ENCODE peak calls at places on chromosome 17, in six cellular contexts. L is GM12878, P is HepG2, M is K562, S is GM12892, A is H1. T is an unnamed sample.

GRCh38 chr17:80859004-80859941 is 132.4 kb upstream of the CHMP6 start:
- DNase-seq in L (no peak), P (no peak), M (no peak), A (peak), S (no peak), T (no peak)

GRCh38 chr17:34269969-34270368 is at the start of gene CCL7:
- DNase-seq in S (no peak), L (no peak), P (no peak), A (no peak), M (no peak), T (no peak)

GRCh38 chr17:17841620-17842025 is 4.8 kb upstream of the SREBF1 start:
- DNase-seq in S (no peak), A (no peak), P (peak), M (peak), L (no peak), T (no peak)

GRCh38 chr17:28475151-28475900 is 1.9 kb downstream of the SLC13A2 start:
- DNase-seq in L (no peak), S (no peak), P (peak), A (no peak), M (no peak), T (no peak)

GRCh38 chr17:41620583-41621434 is 3.6 kb downstream of the KRT17 start:
- DNase-seq in P (no peak), S (no peak), M (no peak), L (no peak), A (no peak), T (no peak)

GRCh38 chr17:66633322-66633965 is 201.5 kb upstream of the CACNG5 start:
- DNase-seq in S (no peak), P (no peak), M (no peak), L (no peak), A (no peak), T (no peak)

GRCh38 chr17:16407911-16408588 is 7.3 kb upstream of the TRPV2 start:
- DNase-seq in S (peak), P (peak), L (peak), A (no peak), M (peak), T (peak)

GRCh38 chr17:43789482-43789881 is 9.2 kb downstream of the CFAP97D1 start:
- DNase-seq in M (no peak), A (no peak), L (no peak), P (no peak), S (no peak), T (no peak)

GRCh38 chr17:1186214-1186820 is 6.5 kb upstream of the ABR start:
- DNase-seq in M (no peak), S (no peak), A (no peak), L (no peak), P (no peak), T (no peak)

GRCh38 chr17:81049973-81050551 is 15.1 kb downstream of the BAIAP2 start:
- DNase-seq in M (no peak), A (no peak), P (no peak), L (peak), S (no peak), T (no peak)

GRCh38 chr17:17672453-17673368 is 8.5 kb upstream of the RAI1 start:
- DNase-seq in L (no peak), A (no peak), S (no peak), P (no peak), M (no peak), T (no peak)

GRCh38 chr17:37813753-37814152 is 68.9 kb upstream of the HNF1B start:
- DNase-seq in M (no peak), P (no peak), A (no peak), S (no peak), L (no peak), T (no peak)

GRCh38 chr17:46770818-46771600 is 47.5 kb downstream of the WNT3 start:
- DNase-seq in M (peak), A (no peak), L (no peak), P (peak), S (peak), T (no peak)

GRCh38 chr17:76675648-76676047 is 32.1 kb upstream of the ST6GALNAC1 start:
- DNase-seq in P (no peak), M (no peak), L (no peak), S (no peak), A (no peak), T (no peak)

GRCh38 chr17:76676629-76677028 is 33.1 kb upstream of the ST6GALNAC1 start:
- DNase-seq in A (no peak), M (no peak), P (no peak), S (no peak), L (no peak), T (no peak)

GRCh38 chr17:76677406-76677805 is 33.4 kb downstream of the MXRA7 start:
- DNase-seq in M (no peak), A (no peak), L (no peak), P (no peak), S (no peak), T (no peak)

GRCh38 chr17:76679242-76679641 is 31.5 kb downstream of the MXRA7 start:
- DNase-seq in P (peak), L (no peak), S (no peak), A (no peak), M (no peak), T (no peak)

GRCh38 chr17:76678330-76678729 is 32.4 kb downstream of the MXRA7 start:
- DNase-seq in S (no peak), L (no peak), M (no peak), P (no peak), A (no peak), T (no peak)
- TF ChIP-seq TAF1 in S (no peak), L (no peak), M (no peak), P (no peak), A (no peak), T (no peak)

GRCh38 chr17:83152745-83153611 is 73.6 kb downstream of the METRNL start:
- DNase-seq in A (no peak), L (no peak), M (no peak), P (no peak), S (no peak), T (no peak)
- TF ChIP-seq POLR2A in A (no peak), L (no peak), M (no peak), P (no peak), S (no peak), T (no peak)

DNA sequence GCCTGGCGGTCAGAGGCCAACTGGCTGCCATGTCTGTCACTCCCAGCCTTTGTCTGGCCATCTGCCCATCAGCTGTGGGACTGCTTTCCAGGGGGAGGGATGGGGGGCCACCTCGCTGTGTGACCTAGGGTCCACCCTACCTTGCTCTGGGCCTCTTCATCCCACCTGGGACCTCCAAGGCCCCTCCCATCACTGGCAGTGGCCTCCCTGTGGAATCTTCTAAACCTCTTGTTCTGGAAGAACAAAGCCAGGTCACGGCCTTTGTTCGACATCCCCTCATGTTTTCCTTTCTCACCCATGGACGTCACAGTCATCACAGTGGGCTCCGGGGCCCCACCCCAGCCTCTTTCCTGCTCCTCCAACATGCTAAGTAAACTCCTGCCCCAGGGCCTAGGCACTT is 24.0 kb downstream of the SPNS2 start:
- DNase-seq in A (no peak), P (no peak), L (no peak), M (no peak), S (no peak), T (no peak)
- TF ChIP-seq TAF1 in A (no peak), P (no peak), L (no peak), M (no peak), S (no peak), T (no peak)

DNA sequence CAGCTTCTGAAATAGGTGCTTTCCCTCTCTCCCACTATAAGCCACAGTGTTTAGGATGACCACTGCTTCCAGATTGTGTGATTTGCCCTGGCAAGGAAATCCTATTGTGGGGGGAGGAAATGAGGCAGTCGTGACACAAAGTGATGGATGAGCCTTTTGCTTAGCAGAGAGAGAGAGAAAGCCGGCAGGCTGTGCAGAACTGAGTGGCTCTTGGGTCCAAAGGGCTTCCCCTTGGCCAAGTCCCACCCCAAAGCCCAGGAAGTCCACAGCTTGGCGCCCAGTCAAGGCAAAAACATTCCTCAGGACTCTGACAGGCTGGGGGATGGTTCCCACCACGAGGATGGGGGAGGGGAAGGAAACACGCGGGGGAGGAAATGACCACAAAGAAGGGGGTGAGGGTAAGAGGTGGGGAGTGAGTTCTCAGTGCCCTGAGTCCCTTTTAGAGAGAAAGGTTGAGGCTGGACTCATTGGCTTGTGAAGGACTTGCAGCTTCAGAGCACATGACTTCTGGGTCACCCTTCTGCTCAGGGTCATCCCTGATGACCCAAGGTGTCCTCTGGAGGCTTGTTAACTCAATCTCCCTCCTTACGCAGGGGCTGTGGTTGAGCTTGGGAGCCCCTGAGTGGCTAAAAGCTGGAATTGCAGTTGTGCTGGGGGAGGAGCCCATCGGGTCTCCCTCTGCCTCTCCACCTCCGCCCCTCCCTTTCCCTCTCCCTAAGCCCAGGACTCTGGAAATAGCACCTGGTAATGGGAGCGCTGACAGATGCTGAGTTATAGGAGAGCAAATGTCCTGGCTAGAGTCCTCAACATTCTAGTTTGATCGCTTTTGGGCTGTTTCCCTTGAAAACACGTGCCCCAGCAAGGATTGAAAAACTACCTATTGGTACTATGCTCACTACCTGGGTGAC is 10.3 kb upstream of the MSL1 start:
- DNase-seq in M (peak), S (peak), L (no peak), P (peak), A (no peak), T (peak)
- TF ChIP-seq POLR2A in M (no peak), S (no peak), L (no peak), P (no peak), A (peak), T (no peak)

GRCh38 chr17:7854078-7854777 is 638 bp upstream of the TMEM88 start:
- DNase-seq in L (no peak), M (no peak), P (no peak), S (no peak), A (no peak), T (no peak)
- TF ChIP-seq TAF1 in L (no peak), M (no peak), P (no peak), S (no peak), A (no peak), T (no peak)

GRCh38 chr17:19012171-19013080 is 7.9 kb upstream of the FAM83G start:
- DNase-seq in A (no peak), L (no peak), S (no peak), M (no peak), P (no peak), T (no peak)
- TF ChIP-seq POLR2A in A (no peak), L (no peak), S (no peak), M (no peak), P (no peak), T (no peak)

GRCh38 chr17:74604200-74604599 is 12.1 kb upstream of the CD300LD start:
- DNase-seq in P (no peak), A (no peak), S (no peak), M (no peak), L (no peak), T (no peak)
- TF ChIP-seq TAF1 in P (no peak), A (no peak), S (no peak), M (no peak), L (no peak), T (no peak)

DNA sequence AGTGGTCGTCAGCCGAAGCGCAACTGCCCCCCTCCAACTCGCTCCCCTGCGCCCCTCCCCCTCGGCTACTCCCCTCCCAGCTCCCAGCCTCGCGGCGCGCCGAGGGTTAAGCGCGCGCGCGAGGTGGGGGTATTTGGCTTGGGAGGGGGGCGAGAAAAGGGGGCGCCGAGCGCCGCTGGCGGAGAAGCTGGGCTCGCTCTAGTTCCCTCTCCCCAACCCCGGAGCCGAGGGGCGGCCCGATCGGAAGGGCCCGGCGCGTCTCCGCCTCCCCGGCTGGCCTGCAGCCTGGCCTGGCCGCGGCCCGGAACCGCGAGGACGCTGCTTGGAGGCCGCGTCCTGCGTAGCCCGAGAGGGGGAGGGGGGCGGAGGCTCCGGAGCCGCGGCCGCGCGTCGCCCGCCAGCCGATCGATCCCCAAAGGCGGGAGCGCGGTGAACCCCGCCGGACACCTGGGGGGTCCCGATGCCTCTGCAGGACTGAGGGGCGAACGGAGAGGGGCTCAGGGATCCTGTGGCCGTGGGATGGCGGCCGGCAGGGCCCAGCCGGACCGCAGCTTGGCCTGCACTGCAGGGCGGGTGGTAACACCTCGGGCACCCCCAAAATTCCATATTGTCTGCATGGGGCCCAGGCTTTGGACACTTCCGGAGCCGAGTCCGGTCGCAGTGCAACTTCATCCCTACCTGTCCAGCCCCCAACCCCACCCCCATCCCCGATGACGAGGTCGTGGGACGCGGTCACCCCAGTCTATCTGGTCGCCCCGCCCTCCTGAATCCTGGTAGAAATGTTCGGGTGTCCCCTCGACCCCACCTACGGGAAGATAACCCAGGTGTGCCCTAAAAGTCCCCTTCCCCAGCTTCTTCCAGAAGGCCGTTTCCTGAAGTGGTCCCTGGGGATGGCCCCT is 4.9 kb upstream of the CBX4 start:
- DNase-seq in S (no peak), P (no peak), A (no peak), M (no peak), L (no peak), T (no peak)
- TF ChIP-seq POLR2A in S (no peak), P (no peak), A (no peak), M (no peak), L (no peak), T (no peak)